ENCODE peak calls at places on chromosomes 3 and 15, in six cellular contexts. T, D, Z, N, U and O are unnamed samples.

GRCh38 chr3:14329116-14329830 is 73.1 kb upstream of the SLC6A6 start:
- DNase-seq in T (peak), D (peak), Z (peak), N (no peak), U (no peak), O (no peak)

GRCh38 chr3:13083898-13084297 is 10.7 kb upstream of the IQSEC1 start:
- DNase-seq in T (no peak), D (no peak), Z (no peak), N (no peak), U (peak), O (no peak)

GRCh38 chr15:35445891-35446290 is 100.1 kb downstream of the DPH6 start:
- DNase-seq in T (no peak), D (no peak), Z (no peak), N (no peak), U (no peak), O (no peak)

GRCh38 chr3:160401301-160402095 is 2.0 kb downstream of the SMC4 start:
- DNase-seq in T (no peak), D (no peak), Z (no peak), N (no peak), U (no peak), O (peak)

GRCh38 chr3:188197388-188197847 is 43.5 kb downstream of the LPP start:
- DNase-seq in T (peak), D (no peak), Z (no peak), N (no peak), U (no peak), O (no peak)

GRCh38 chr3:126127452-126127851 is 43.5 kb upstream of the SLC41A3 start:
- DNase-seq in T (no peak), D (no peak), Z (peak), N (no peak), U (no peak), O (no peak)

GRCh38 chr15:66515901-66516322 is 10.8 kb downstream of the ZWILCH start:
- DNase-seq in T (no peak), D (no peak), Z (no peak), N (no peak), U (no peak), O (no peak)

GRCh38 chr3:30539214-30539613 is 67.2 kb upstream of the TGFBR2 start:
- DNase-seq in T (no peak), D (no peak), Z (no peak), N (no peak), U (no peak), O (no peak)

GRCh38 chr15:74579001-74579400 is 36.6 kb upstream of the CLK3 start:
- DNase-seq in T (no peak), D (no peak), Z (no peak), N (no peak), U (no peak), O (no peak)

GRCh38 chr15:60673918-60674558 is 195.1 kb upstream of the ICE2 start:
- DNase-seq in T (no peak), D (no peak), Z (no peak), N (no peak), U (no peak), O (peak)

GRCh38 chr15:71043373-71043772 is 71.9 kb upstream of the THSD4 start:
- DNase-seq in T (no peak), D (no peak), Z (no peak), N (no peak), U (no peak), O (no peak)

GRCh38 chr3:3068358-3068881 is 41.8 kb downstream of the IL5RA start:
- DNase-seq in T (no peak), D (no peak), Z (no peak), N (no peak), U (no peak), O (no peak)

GRCh38 chr3:19972056-19972455 is 25.2 kb downstream of the RAB5A start:
- DNase-seq in T (no peak), D (no peak), Z (no peak), N (no peak), U (no peak), O (no peak)

GRCh38 chr3:44232407-44232806 is 9.3 kb upstream of the TOPAZ1 start:
- DNase-seq in T (no peak), D (no peak), Z (no peak), N (no peak), U (no peak), O (no peak)

GRCh38 chr3:121545564-121546455 is at the start of gene POLQ:
- DNase-seq in T (peak), D (peak), Z (peak), N (peak), U (peak), O (peak)

GRCh38 chr15:34241376-34242350 is 16.8 kb downstream of the EMC4 start:
- DNase-seq in T (no peak), D (peak), Z (no peak), N (peak), U (no peak), O (peak)

GRCh38 chr3:115217678-115218451 is 70.8 kb upstream of the ZBTB20 start:
- DNase-seq in T (peak), D (peak), Z (peak), N (no peak), U (no peak), O (peak)

GRCh38 chr15:76963596-76963995 is 31.3 kb upstream of the PSTPIP1 start:
- DNase-seq in T (no peak), D (peak), Z (peak), N (no peak), U (no peak), O (peak)

GRCh38 chr15:48373855-48374421 is 42.7 kb downstream of the DUT start:
- DNase-seq in T (no peak), D (no peak), Z (no peak), N (no peak), U (no peak), O (no peak)

GRCh38 chr3:52228751-52229291 is 3.4 kb upstream of the TLR9 start:
- DNase-seq in T (no peak), D (no peak), Z (no peak), N (no peak), U (no peak), O (no peak)

GRCh38 chr3:141241248-141242034 is 9.8 kb downstream of the PXYLP1 start:
- DNase-seq in T (no peak), D (no peak), Z (no peak), N (no peak), U (no peak), O (no peak)

GRCh38 chr15:61724276-61724939 is 335.8 kb downstream of the VPS13C start:
- DNase-seq in T (no peak), D (no peak), Z (no peak), N (no peak), U (no peak), O (no peak)
- TF ChIP-seq CREB1 in T (no peak), D (no peak), Z (no peak), N (no peak), U (no peak), O (no peak)

DNA sequence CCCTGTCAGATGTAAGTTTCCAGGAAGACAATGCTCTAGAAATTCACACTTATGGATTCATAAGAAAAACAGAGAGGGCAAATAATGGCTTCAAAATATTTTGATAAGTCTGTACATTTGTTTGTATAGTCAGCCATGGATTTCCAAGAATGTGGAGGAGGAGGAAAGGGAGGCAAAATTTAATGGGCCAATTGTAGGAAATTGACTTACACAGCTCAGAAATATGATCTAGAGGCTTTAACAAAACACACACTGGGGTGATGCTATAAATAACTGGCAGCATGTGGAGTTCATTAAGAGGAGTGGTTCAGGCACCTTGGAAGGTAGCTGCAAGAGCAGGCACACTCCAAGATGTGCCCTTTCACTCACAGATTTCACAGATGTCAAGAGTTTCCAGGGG is 193.4 kb upstream of the RASGRP1 start:
- DNase-seq in T (no peak), D (no peak), Z (no peak), N (no peak), U (no peak), O (no peak)
- TF ChIP-seq CREB1 in T (no peak), D (no peak), Z (no peak), N (no peak), U (no peak), O (no peak)

DNA sequence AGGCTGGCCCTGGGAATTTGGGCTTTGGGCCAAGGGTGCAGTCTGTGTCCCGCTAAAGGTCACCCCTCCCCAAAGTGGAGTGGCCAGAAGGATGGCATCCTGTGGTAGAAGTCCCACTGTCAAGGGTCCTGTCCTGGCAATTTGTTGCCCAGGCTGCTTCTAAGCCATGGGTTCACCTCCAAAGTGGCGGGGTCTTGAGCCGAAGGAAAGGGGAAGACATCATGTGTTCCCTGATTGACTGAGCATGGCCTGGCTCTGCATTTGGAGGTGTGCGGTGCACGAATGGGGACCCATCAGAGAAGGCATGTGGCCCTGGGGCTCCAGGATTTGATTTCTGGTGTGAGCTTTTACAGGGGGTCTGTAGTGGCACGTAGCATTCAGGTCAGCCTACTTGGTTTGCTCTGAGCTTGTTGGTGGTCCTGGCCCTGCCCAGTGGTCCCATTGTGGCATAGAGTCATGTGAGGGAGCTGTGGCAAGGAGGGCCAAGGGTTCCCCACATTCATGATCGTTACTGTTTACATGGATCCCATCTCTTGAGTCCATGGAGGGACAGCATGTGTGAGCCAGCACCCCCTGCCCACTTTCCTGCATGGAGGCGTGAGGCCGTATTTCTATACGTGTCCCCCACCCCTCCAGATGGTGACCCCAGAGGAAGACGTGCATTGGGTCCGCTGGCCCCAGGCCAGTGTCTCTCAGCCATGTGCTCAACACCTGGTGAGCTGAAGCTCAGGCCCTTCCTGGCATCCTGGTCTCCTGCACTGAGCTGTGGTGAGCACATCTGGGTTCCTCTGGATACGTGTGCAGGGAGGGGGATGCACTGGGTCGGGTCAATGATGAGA is 225.1 kb downstream of the SNRPN start:
- DNase-seq in T (no peak), D (no peak), Z (peak), N (no peak), U (no peak), O (no peak)
- TF ChIP-seq CREB1 in T (no peak), D (no peak), Z (no peak), N (no peak), U (no peak), O (no peak)

DNA sequence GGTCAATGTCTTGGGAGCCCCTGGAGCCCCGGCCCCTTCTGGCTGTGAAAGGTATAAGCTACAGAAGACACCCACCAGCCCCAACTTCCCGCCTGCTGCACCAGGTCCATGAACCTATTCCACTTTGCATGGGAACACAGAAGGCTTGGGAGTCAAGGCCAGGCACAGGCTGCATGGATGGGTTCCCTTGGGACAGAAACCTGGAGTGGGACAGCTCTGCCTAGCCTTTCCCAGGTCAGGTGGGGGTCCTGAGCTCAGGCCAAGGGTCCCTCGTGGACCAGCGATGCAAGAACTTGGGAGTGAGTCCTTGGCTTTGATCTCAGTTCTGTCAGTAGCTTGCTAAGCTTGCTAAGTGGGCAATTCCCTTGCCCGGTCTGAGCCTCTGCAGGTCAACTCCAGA is 25.0 kb downstream of the TKT start:
- DNase-seq in T (no peak), D (no peak), Z (no peak), N (peak), U (no peak), O (no peak)
- TF ChIP-seq CREB1 in T (no peak), D (no peak), Z (no peak), N (no peak), U (no peak), O (no peak)

DNA sequence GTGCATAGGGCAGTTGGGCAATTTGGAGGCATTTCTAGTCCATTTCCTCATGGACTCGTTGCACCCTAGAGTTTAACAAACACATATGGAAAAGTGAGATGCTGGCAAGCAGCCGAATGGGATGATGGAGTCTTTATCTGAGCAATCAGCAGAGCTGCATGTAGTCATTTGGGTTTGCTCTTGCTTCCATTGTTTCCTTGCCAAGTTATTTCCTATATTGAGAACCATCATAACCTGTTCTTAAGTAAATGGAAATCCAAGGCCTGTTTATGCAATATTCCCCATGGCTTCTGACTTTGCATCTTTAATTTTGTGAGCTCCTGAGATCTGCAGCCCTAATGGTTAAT is 31.2 kb downstream of the ITPR1 start:
- DNase-seq in T (no peak), D (no peak), Z (no peak), N (no peak), U (no peak), O (peak)
- TF ChIP-seq CREB1 in T (no peak), D (no peak), Z (no peak), N (no peak), U (no peak), O (no peak)

DNA sequence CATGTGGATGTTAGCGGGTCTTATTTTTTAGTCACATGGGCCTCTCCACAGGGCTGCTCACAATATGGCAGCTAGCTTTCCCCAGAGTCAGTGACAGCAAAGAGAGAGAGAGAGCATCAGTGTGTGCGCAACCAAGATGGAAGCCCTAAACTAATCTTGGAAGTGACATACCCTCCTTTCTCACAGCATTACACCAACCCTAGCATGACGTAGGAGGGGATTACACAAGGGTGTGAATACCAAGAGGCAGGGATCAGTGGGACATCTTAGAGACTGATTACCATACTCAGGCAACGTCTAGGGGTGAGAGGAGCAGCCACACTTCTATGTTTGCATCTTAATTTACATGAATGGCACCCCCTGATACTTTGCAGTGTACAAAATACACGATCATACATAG is 3.5 kb upstream of the UBE2E2 start:
- DNase-seq in T (no peak), D (no peak), Z (no peak), N (no peak), U (no peak), O (no peak)
- TF ChIP-seq CREB1 in T (no peak), D (no peak), Z (no peak), N (no peak), U (no peak), O (no peak)